ENCODE peak calls at places on chromosomes 11 and 22, in ten cellular contexts. One of them, this sample, is unnamed.

GRCh38 chr11:104033134-104033533 is 3.3 kb upstream of the DDI1 start:
- DNase-seq in body of pancreas: no peak
- DNase-seq in adipocyte: peak; percentile 79
- DNase-seq in transverse colon: no peak
- DNase-seq in left cardiac atrium: peak; percentile 25
- DNase-seq in non-pigmented ciliary epithelial cell: peak; percentile 67
- DNase-seq in NCI-H1436 treated with DMSO at 0.1 percent for 48 hours: no peak
- DNase-seq in fibroblast of mammary gland: peak; percentile 77
- DNase-seq in dermis microvascular lymphatic vessel endothelial cell: peak; percentile 71
- DNase-seq in NCI-H1930: no peak
- DNase-seq in this sample: peak; percentile 77

GRCh38 chr11:4191031-4191571 is 96.5 kb downstream of the RRM1 start:
- DNase-seq in body of pancreas: peak; percentile 22
- DNase-seq in adipocyte: no peak
- DNase-seq in transverse colon: no peak
- DNase-seq in left cardiac atrium: peak; percentile 73
- DNase-seq in non-pigmented ciliary epithelial cell: no peak
- DNase-seq in NCI-H1436 treated with DMSO at 0.1 percent for 48 hours: no peak
- DNase-seq in fibroblast of mammary gland: no peak
- DNase-seq in dermis microvascular lymphatic vessel endothelial cell: no peak
- DNase-seq in NCI-H1930: no peak
- DNase-seq in this sample: no peak

GRCh38 chr11:15115686-15116085 is 963 bp downstream of the INSC start:
- DNase-seq in body of pancreas: no peak
- DNase-seq in adipocyte: no peak
- DNase-seq in transverse colon: no peak
- DNase-seq in left cardiac atrium: no peak
- DNase-seq in non-pigmented ciliary epithelial cell: no peak
- DNase-seq in NCI-H1436 treated with DMSO at 0.1 percent for 48 hours: no peak
- DNase-seq in fibroblast of mammary gland: no peak
- DNase-seq in dermis microvascular lymphatic vessel endothelial cell: no peak
- DNase-seq in NCI-H1930: no peak
- DNase-seq in this sample: no peak

GRCh38 chr11:118180300-118180703 is 3.9 kb upstream of the SCN2B start:
- DNase-seq in body of pancreas: peak; percentile 29
- DNase-seq in adipocyte: peak; percentile 34
- DNase-seq in transverse colon: peak; percentile 26
- DNase-seq in left cardiac atrium: peak; percentile 77
- DNase-seq in non-pigmented ciliary epithelial cell: no peak
- DNase-seq in NCI-H1436 treated with DMSO at 0.1 percent for 48 hours: no peak
- DNase-seq in fibroblast of mammary gland: no peak
- DNase-seq in dermis microvascular lymphatic vessel endothelial cell: no peak
- DNase-seq in NCI-H1930: no peak
- DNase-seq in this sample: no peak

GRCh38 chr11:76752321-76753175 is 30.6 kb upstream of the TSKU start:
- DNase-seq in body of pancreas: peak; percentile 46
- DNase-seq in adipocyte: peak; percentile 93
- DNase-seq in transverse colon: peak; percentile 85
- DNase-seq in left cardiac atrium: peak; percentile 94
- DNase-seq in non-pigmented ciliary epithelial cell: no peak
- DNase-seq in NCI-H1436 treated with DMSO at 0.1 percent for 48 hours: no peak
- DNase-seq in fibroblast of mammary gland: peak; percentile 96
- DNase-seq in dermis microvascular lymphatic vessel endothelial cell: no peak
- DNase-seq in NCI-H1930: no peak
- DNase-seq in this sample: peak; percentile 80

GRCh38 chr11:35330924-35331323 is 88.4 kb downstream of the SLC1A2 start:
- DNase-seq in body of pancreas: no peak
- DNase-seq in adipocyte: no peak
- DNase-seq in transverse colon: no peak
- DNase-seq in left cardiac atrium: no peak
- DNase-seq in non-pigmented ciliary epithelial cell: no peak
- DNase-seq in NCI-H1436 treated with DMSO at 0.1 percent for 48 hours: no peak
- DNase-seq in fibroblast of mammary gland: no peak
- DNase-seq in dermis microvascular lymphatic vessel endothelial cell: no peak
- DNase-seq in NCI-H1930: no peak
- DNase-seq in this sample: no peak

GRCh38 chr11:66860449-66860831 is 3.6 kb downstream of the LRFN4 start:
- DNase-seq in body of pancreas: no peak
- DNase-seq in adipocyte: no peak
- DNase-seq in transverse colon: no peak
- DNase-seq in left cardiac atrium: no peak
- DNase-seq in non-pigmented ciliary epithelial cell: no peak
- DNase-seq in NCI-H1436 treated with DMSO at 0.1 percent for 48 hours: no peak
- DNase-seq in fibroblast of mammary gland: no peak
- DNase-seq in dermis microvascular lymphatic vessel endothelial cell: no peak
- DNase-seq in NCI-H1930: no peak
- DNase-seq in this sample: no peak

GRCh38 chr11:119316729-119317591 is at the start of gene MCAM:
- DNase-seq in body of pancreas: peak; percentile 41
- DNase-seq in adipocyte: peak; percentile 54
- DNase-seq in transverse colon: no peak
- DNase-seq in left cardiac atrium: peak; percentile 69
- DNase-seq in non-pigmented ciliary epithelial cell: no peak
- DNase-seq in NCI-H1436 treated with DMSO at 0.1 percent for 48 hours: peak; percentile 9
- DNase-seq in fibroblast of mammary gland: no peak
- DNase-seq in dermis microvascular lymphatic vessel endothelial cell: peak; percentile 72
- DNase-seq in NCI-H1930: no peak
- DNase-seq in this sample: no peak

GRCh38 chr11:926341-926916 is 759 bp downstream of the AP2A2 start:
- DNase-seq in body of pancreas: peak; percentile 51
- DNase-seq in adipocyte: peak; percentile 90
- DNase-seq in transverse colon: peak; percentile 41
- DNase-seq in left cardiac atrium: peak; percentile 70
- DNase-seq in non-pigmented ciliary epithelial cell: no peak
- DNase-seq in NCI-H1436 treated with DMSO at 0.1 percent for 48 hours: no peak
- DNase-seq in fibroblast of mammary gland: peak; percentile 72
- DNase-seq in dermis microvascular lymphatic vessel endothelial cell: peak; percentile 90
- DNase-seq in NCI-H1930: no peak
- DNase-seq in this sample: peak; percentile 71

GRCh38 chr11:126135182-126136176 is 72.8 kb upstream of the CDON start:
- DNase-seq in body of pancreas: no peak
- DNase-seq in adipocyte: peak; percentile 55
- DNase-seq in transverse colon: no peak
- DNase-seq in left cardiac atrium: no peak
- DNase-seq in non-pigmented ciliary epithelial cell: no peak
- DNase-seq in NCI-H1436 treated with DMSO at 0.1 percent for 48 hours: no peak
- DNase-seq in fibroblast of mammary gland: no peak
- DNase-seq in dermis microvascular lymphatic vessel endothelial cell: peak; percentile 23
- DNase-seq in NCI-H1930: no peak
- DNase-seq in this sample: no peak

GRCh38 chr11:88531776-88532175 is 194.2 kb upstream of the CTSC start:
- DNase-seq in body of pancreas: no peak
- DNase-seq in adipocyte: no peak
- DNase-seq in transverse colon: no peak
- DNase-seq in left cardiac atrium: no peak
- DNase-seq in non-pigmented ciliary epithelial cell: no peak
- DNase-seq in NCI-H1436 treated with DMSO at 0.1 percent for 48 hours: no peak
- DNase-seq in fibroblast of mammary gland: no peak
- DNase-seq in dermis microvascular lymphatic vessel endothelial cell: no peak
- DNase-seq in NCI-H1930: no peak
- DNase-seq in this sample: no peak

GRCh38 chr11:2991477-2992233 is 474 bp downstream of the NAP1L4 start:
- DNase-seq in body of pancreas: peak; percentile 49
- DNase-seq in adipocyte: peak; percentile 85
- DNase-seq in transverse colon: no peak
- DNase-seq in left cardiac atrium: no peak
- DNase-seq in non-pigmented ciliary epithelial cell: no peak
- DNase-seq in NCI-H1436 treated with DMSO at 0.1 percent for 48 hours: no peak
- DNase-seq in fibroblast of mammary gland: peak; percentile 34
- DNase-seq in dermis microvascular lymphatic vessel endothelial cell: peak; percentile 46
- DNase-seq in NCI-H1930: no peak
- DNase-seq in this sample: peak; percentile 61

GRCh38 chr11:100396281-100396680 is 290.8 kb upstream of the ARHGAP42 start:
- DNase-seq in body of pancreas: no peak
- DNase-seq in adipocyte: no peak
- DNase-seq in transverse colon: no peak
- DNase-seq in left cardiac atrium: no peak
- DNase-seq in non-pigmented ciliary epithelial cell: no peak
- DNase-seq in NCI-H1436 treated with DMSO at 0.1 percent for 48 hours: no peak
- DNase-seq in fibroblast of mammary gland: no peak
- DNase-seq in dermis microvascular lymphatic vessel endothelial cell: no peak
- DNase-seq in NCI-H1930: no peak
- DNase-seq in this sample: no peak

GRCh38 chr11:66203847-66204246 is 64.6 kb upstream of the RAB1B start:
- DNase-seq in body of pancreas: no peak
- DNase-seq in adipocyte: no peak
- DNase-seq in transverse colon: no peak
- DNase-seq in left cardiac atrium: no peak
- DNase-seq in non-pigmented ciliary epithelial cell: no peak
- DNase-seq in NCI-H1436 treated with DMSO at 0.1 percent for 48 hours: no peak
- DNase-seq in fibroblast of mammary gland: no peak
- DNase-seq in dermis microvascular lymphatic vessel endothelial cell: no peak
- DNase-seq in NCI-H1930: no peak
- DNase-seq in this sample: no peak

GRCh38 chr11:122494171-122494570 is 161.4 kb upstream of the UBASH3B start:
- DNase-seq in body of pancreas: no peak
- DNase-seq in adipocyte: peak; percentile 81
- DNase-seq in transverse colon: no peak
- DNase-seq in left cardiac atrium: no peak
- DNase-seq in non-pigmented ciliary epithelial cell: no peak
- DNase-seq in NCI-H1436 treated with DMSO at 0.1 percent for 48 hours: no peak
- DNase-seq in fibroblast of mammary gland: no peak
- DNase-seq in dermis microvascular lymphatic vessel endothelial cell: no peak
- DNase-seq in NCI-H1930: no peak
- DNase-seq in this sample: no peak

GRCh38 chr11:46736146-46736545 is 17.1 kb downstream of the F2 start:
- DNase-seq in body of pancreas: no peak
- DNase-seq in adipocyte: no peak
- DNase-seq in transverse colon: no peak
- DNase-seq in left cardiac atrium: no peak
- DNase-seq in non-pigmented ciliary epithelial cell: no peak
- DNase-seq in NCI-H1436 treated with DMSO at 0.1 percent for 48 hours: no peak
- DNase-seq in fibroblast of mammary gland: no peak
- DNase-seq in dermis microvascular lymphatic vessel endothelial cell: no peak
- DNase-seq in NCI-H1930: no peak
- DNase-seq in this sample: no peak

GRCh38 chr22:19483481-19484244 is 3.9 kb downstream of the CDC45 start:
- DNase-seq in body of pancreas: no peak
- DNase-seq in adipocyte: no peak
- DNase-seq in transverse colon: no peak
- DNase-seq in left cardiac atrium: no peak
- DNase-seq in non-pigmented ciliary epithelial cell: peak; percentile 73
- DNase-seq in NCI-H1436 treated with DMSO at 0.1 percent for 48 hours: no peak
- DNase-seq in fibroblast of mammary gland: peak; percentile 62
- DNase-seq in dermis microvascular lymphatic vessel endothelial cell: peak; percentile 88
- DNase-seq in NCI-H1930: no peak
- DNase-seq in this sample: no peak

GRCh38 chr11:12827929-12828812 is 153.9 kb downstream of the TEAD1 start:
- DNase-seq in body of pancreas: peak; percentile 77
- DNase-seq in adipocyte: peak; percentile 88
- DNase-seq in transverse colon: peak; percentile 57
- DNase-seq in left cardiac atrium: peak; percentile 39
- DNase-seq in non-pigmented ciliary epithelial cell: no peak
- DNase-seq in NCI-H1436 treated with DMSO at 0.1 percent for 48 hours: peak; percentile 60
- DNase-seq in fibroblast of mammary gland: peak; percentile 81
- DNase-seq in dermis microvascular lymphatic vessel endothelial cell: peak; percentile 82
- DNase-seq in NCI-H1930: peak; percentile 23
- DNase-seq in this sample: peak; percentile 67

GRCh38 chr22:29478326-29479276 is 1.4 kb upstream of the NEFH start:
- DNase-seq in body of pancreas: peak; percentile 16
- DNase-seq in adipocyte: peak; percentile 50
- DNase-seq in transverse colon: no peak
- DNase-seq in left cardiac atrium: no peak
- DNase-seq in non-pigmented ciliary epithelial cell: no peak
- DNase-seq in NCI-H1436 treated with DMSO at 0.1 percent for 48 hours: no peak
- DNase-seq in fibroblast of mammary gland: no peak
- DNase-seq in dermis microvascular lymphatic vessel endothelial cell: peak; percentile 12
- DNase-seq in NCI-H1930: no peak
- DNase-seq in this sample: peak; percentile 51

GRCh38 chr11:124656759-124657627 is 16.5 kb downstream of the SIAE start:
- DNase-seq in body of pancreas: no peak
- DNase-seq in adipocyte: no peak
- DNase-seq in transverse colon: no peak
- DNase-seq in left cardiac atrium: no peak
- DNase-seq in non-pigmented ciliary epithelial cell: no peak
- DNase-seq in NCI-H1436 treated with DMSO at 0.1 percent for 48 hours: no peak
- DNase-seq in fibroblast of mammary gland: no peak
- DNase-seq in dermis microvascular lymphatic vessel endothelial cell: no peak
- DNase-seq in NCI-H1930: no peak
- DNase-seq in this sample: no peak

GRCh38 chr11:791658-792534 is 2.0 kb upstream of the CEND1 start:
- DNase-seq in body of pancreas: no peak
- DNase-seq in adipocyte: no peak
- DNase-seq in transverse colon: no peak
- DNase-seq in left cardiac atrium: no peak
- DNase-seq in non-pigmented ciliary epithelial cell: no peak
- DNase-seq in NCI-H1436 treated with DMSO at 0.1 percent for 48 hours: no peak
- DNase-seq in fibroblast of mammary gland: no peak
- DNase-seq in dermis microvascular lymphatic vessel endothelial cell: no peak
- DNase-seq in NCI-H1930: no peak
- DNase-seq in this sample: no peak

GRCh38 chr11:120528749-120529148 is 17.2 kb downstream of the GRIK4 start:
- DNase-seq in body of pancreas: no peak
- DNase-seq in adipocyte: no peak
- DNase-seq in transverse colon: no peak
- DNase-seq in left cardiac atrium: no peak
- DNase-seq in non-pigmented ciliary epithelial cell: no peak
- DNase-seq in NCI-H1436 treated with DMSO at 0.1 percent for 48 hours: no peak
- DNase-seq in fibroblast of mammary gland: no peak
- DNase-seq in dermis microvascular lymphatic vessel endothelial cell: no peak
- DNase-seq in NCI-H1930: no peak
- DNase-seq in this sample: no peak

GRCh38 chr22:27473533-27473932 is 328.0 kb downstream of the MN1 start:
- DNase-seq in body of pancreas: no peak
- DNase-seq in adipocyte: no peak
- DNase-seq in transverse colon: no peak
- DNase-seq in left cardiac atrium: no peak
- DNase-seq in non-pigmented ciliary epithelial cell: no peak
- DNase-seq in NCI-H1436 treated with DMSO at 0.1 percent for 48 hours: no peak
- DNase-seq in fibroblast of mammary gland: no peak
- DNase-seq in dermis microvascular lymphatic vessel endothelial cell: no peak
- DNase-seq in NCI-H1930: no peak
- DNase-seq in this sample: no peak

GRCh38 chr22:45263790-45264269 is 20.9 kb upstream of the UPK3A start:
- DNase-seq in body of pancreas: peak; percentile 83
- DNase-seq in adipocyte: peak; percentile 82
- DNase-seq in transverse colon: peak; percentile 72
- DNase-seq in left cardiac atrium: peak; percentile 82
- DNase-seq in non-pigmented ciliary epithelial cell: peak; percentile 22
- DNase-seq in NCI-H1436 treated with DMSO at 0.1 percent for 48 hours: no peak
- DNase-seq in fibroblast of mammary gland: peak; percentile 78
- DNase-seq in dermis microvascular lymphatic vessel endothelial cell: peak; percentile 84
- DNase-seq in NCI-H1930: no peak
- DNase-seq in this sample: peak; percentile 88

GRCh38 chr11:1387961-1388762 is 1.6 kb upstream of the BRSK2 start:
- DNase-seq in body of pancreas: peak; percentile 71
- DNase-seq in adipocyte: no peak
- DNase-seq in transverse colon: peak; percentile 19
- DNase-seq in left cardiac atrium: peak; percentile 18
- DNase-seq in non-pigmented ciliary epithelial cell: no peak
- DNase-seq in NCI-H1436 treated with DMSO at 0.1 percent for 48 hours: no peak
- DNase-seq in fibroblast of mammary gland: no peak
- DNase-seq in dermis microvascular lymphatic vessel endothelial cell: no peak
- DNase-seq in NCI-H1930: no peak
- DNase-seq in this sample: no peak

GRCh38 chr11:96019810-96020747 is 96.2 kb upstream of the MTMR2 start:
- DNase-seq in body of pancreas: no peak
- DNase-seq in adipocyte: no peak
- DNase-seq in transverse colon: no peak
- DNase-seq in left cardiac atrium: no peak
- DNase-seq in non-pigmented ciliary epithelial cell: no peak
- DNase-seq in NCI-H1436 treated with DMSO at 0.1 percent for 48 hours: no peak
- DNase-seq in fibroblast of mammary gland: no peak
- DNase-seq in dermis microvascular lymphatic vessel endothelial cell: no peak
- DNase-seq in NCI-H1930: no peak
- DNase-seq in this sample: no peak

GRCh38 chr11:74845978-74846517 is 97.4 kb downstream of the RNF169 start:
- DNase-seq in body of pancreas: no peak
- DNase-seq in adipocyte: no peak
- DNase-seq in transverse colon: no peak
- DNase-seq in left cardiac atrium: no peak
- DNase-seq in non-pigmented ciliary epithelial cell: no peak
- DNase-seq in NCI-H1436 treated with DMSO at 0.1 percent for 48 hours: no peak
- DNase-seq in fibroblast of mammary gland: no peak
- DNase-seq in dermis microvascular lymphatic vessel endothelial cell: no peak
- DNase-seq in NCI-H1930: no peak
- DNase-seq in this sample: no peak

GRCh38 chr22:36369004-36369921 is 18.5 kb downstream of the MYH9 start:
- DNase-seq in body of pancreas: no peak
- DNase-seq in adipocyte: no peak
- DNase-seq in transverse colon: no peak
- DNase-seq in left cardiac atrium: no peak
- DNase-seq in non-pigmented ciliary epithelial cell: no peak
- DNase-seq in NCI-H1436 treated with DMSO at 0.1 percent for 48 hours: no peak
- DNase-seq in fibroblast of mammary gland: no peak
- DNase-seq in dermis microvascular lymphatic vessel endothelial cell: peak; percentile 47
- DNase-seq in NCI-H1930: no peak
- DNase-seq in this sample: no peak